ENCODE peak calls at places on chromosome 15, in five cellular contexts. One of them, this sample, is unnamed. For H3K4me1, the result is how much of the 10 kb centered on the place peaks cover.

GRCh38 chr15:43093026-43093425 is 12.8 kb downstream of the UBR1 start:
- DNase-seq in colonic mucosa: no peak
- DNase-seq in hepatocyte: no peak
- DNase-seq in pancreas: no peak
- DNase-seq in cardiac muscle cell: no peak
- DNase-seq in this sample: no peak

GRCh38 chr15:86213420-86213819 is 133.7 kb downstream of the AGBL1 start:
- DNase-seq in pancreas: no peak
- DNase-seq in colonic mucosa: no peak
- DNase-seq in cardiac muscle cell: no peak
- DNase-seq in hepatocyte: no peak
- DNase-seq in this sample: no peak

GRCh38 chr15:82845686-82846085 is 36.3 kb downstream of the WHAMM start:
- DNase-seq in colonic mucosa: no peak
- DNase-seq in hepatocyte: no peak
- DNase-seq in pancreas: no peak
- DNase-seq in cardiac muscle cell: no peak
- DNase-seq in this sample: no peak

GRCh38 chr15:95875141-95875643 is 455.3 kb upstream of the NR2F2 start:
- DNase-seq in cardiac muscle cell: no peak
- DNase-seq in pancreas: no peak
- DNase-seq in colonic mucosa: no peak
- DNase-seq in hepatocyte: no peak
- DNase-seq in this sample: no peak

GRCh38 chr15:78033864-78034263 is 43.6 kb downstream of the TBC1D2B start:
- DNase-seq in pancreas: no peak
- DNase-seq in hepatocyte: no peak
- DNase-seq in cardiac muscle cell: no peak
- DNase-seq in colonic mucosa: no peak
- DNase-seq in this sample: peak

GRCh38 chr15:71532994-71533393 is 277.4 kb upstream of the NR2E3 start:
- DNase-seq in colonic mucosa: no peak
- DNase-seq in hepatocyte: no peak
- DNase-seq in cardiac muscle cell: peak
- DNase-seq in pancreas: no peak
- DNase-seq in this sample: no peak

GRCh38 chr15:54082836-54083492 is 104.7 kb downstream of the UNC13C start:
- DNase-seq in colonic mucosa: no peak
- DNase-seq in hepatocyte: no peak
- DNase-seq in pancreas: no peak
- DNase-seq in cardiac muscle cell: peak
- DNase-seq in this sample: no peak

GRCh38 chr15:33124275-33124674 is 70.2 kb downstream of the FMN1 start:
- DNase-seq in cardiac muscle cell: no peak
- DNase-seq in hepatocyte: no peak
- DNase-seq in pancreas: no peak
- DNase-seq in colonic mucosa: no peak
- DNase-seq in this sample: no peak

GRCh38 chr15:94446441-94446840 is 215.1 kb downstream of the MCTP2 start:
- DNase-seq in hepatocyte: no peak
- DNase-seq in colonic mucosa: no peak
- DNase-seq in pancreas: no peak
- DNase-seq in cardiac muscle cell: no peak
- DNase-seq in this sample: no peak

GRCh38 chr15:87935583-87935982 is 321.0 kb downstream of the NTRK3 start:
- DNase-seq in pancreas: no peak
- DNase-seq in cardiac muscle cell: no peak
- DNase-seq in hepatocyte: no peak
- DNase-seq in colonic mucosa: no peak
- DNase-seq in this sample: no peak

GRCh38 chr15:85118581-85118980 is 136.9 kb downstream of the PDE8A start:
- DNase-seq in hepatocyte: no peak
- DNase-seq in colonic mucosa: no peak
- DNase-seq in cardiac muscle cell: no peak
- DNase-seq in pancreas: no peak
- DNase-seq in this sample: no peak

GRCh38 chr15:71752604-71753289 is 57.6 kb upstream of the NR2E3 start:
- DNase-seq in colonic mucosa: peak
- DNase-seq in hepatocyte: peak
- DNase-seq in cardiac muscle cell: peak
- DNase-seq in pancreas: peak
- DNase-seq in this sample: no peak

GRCh38 chr15:35605790-35606189 is 59.8 kb upstream of the DPH6 start:
- DNase-seq in cardiac muscle cell: no peak
- DNase-seq in colonic mucosa: no peak
- DNase-seq in hepatocyte: no peak
- DNase-seq in pancreas: no peak
- DNase-seq in this sample: no peak

GRCh38 chr15:67781907-67782559 is 43.3 kb upstream of the SKOR1 start:
- DNase-seq in pancreas: no peak
- DNase-seq in colonic mucosa: no peak
- DNase-seq in cardiac muscle cell: no peak
- DNase-seq in hepatocyte: no peak
- DNase-seq in this sample: no peak

GRCh38 chr15:82063055-82063454 is 17.2 kb upstream of the MEX3B start:
- DNase-seq in pancreas: no peak
- DNase-seq in colonic mucosa: no peak
- DNase-seq in hepatocyte: no peak
- DNase-seq in cardiac muscle cell: no peak
- DNase-seq in this sample: no peak

GRCh38 chr15:61890106-61890505 is 170.1 kb downstream of the VPS13C start:
- DNase-seq in pancreas: no peak
- DNase-seq in hepatocyte: no peak
- DNase-seq in colonic mucosa: no peak
- DNase-seq in cardiac muscle cell: no peak
- DNase-seq in this sample: no peak

GRCh38 chr15:77282333-77282732 is 137.6 kb downstream of the PEAK1 start:
- DNase-seq in pancreas: no peak
- DNase-seq in cardiac muscle cell: no peak
- DNase-seq in colonic mucosa: no peak
- DNase-seq in hepatocyte: no peak
- DNase-seq in this sample: no peak

GRCh38 chr15:27254016-27254415 is 283.0 kb downstream of the GABRG3 start:
- DNase-seq in hepatocyte: no peak
- DNase-seq in pancreas: no peak
- DNase-seq in colonic mucosa: no peak
- DNase-seq in cardiac muscle cell: no peak
- DNase-seq in this sample: no peak

GRCh38 chr15:60854858-60855568 is 374.1 kb downstream of the RORA start:
- DNase-seq in pancreas: no peak
- DNase-seq in cardiac muscle cell: no peak
- DNase-seq in colonic mucosa: no peak
- DNase-seq in hepatocyte: peak
- DNase-seq in this sample: no peak

GRCh38 chr15:56739964-56740640 is 6.8 kb upstream of the ZNF280D start:
- DNase-seq in hepatocyte: no peak
- DNase-seq in colonic mucosa: no peak
- DNase-seq in cardiac muscle cell: no peak
- DNase-seq in pancreas: no peak
- DNase-seq in this sample: no peak

GRCh38 chr15:52217186-52217585 is 26.0 kb upstream of the GNB5 start:
- DNase-seq in cardiac muscle cell: peak
- DNase-seq in hepatocyte: no peak
- DNase-seq in pancreas: no peak
- DNase-seq in colonic mucosa: peak
- DNase-seq in this sample: no peak

GRCh38 chr15:36757189-36757814 is 177.9 kb downstream of the CDIN1 start:
- DNase-seq in colonic mucosa: no peak
- DNase-seq in cardiac muscle cell: no peak
- DNase-seq in hepatocyte: no peak
- DNase-seq in pancreas: no peak
- DNase-seq in this sample: no peak

GRCh38 chr15:65180167-65180566 is 5.0 kb downstream of the CLPX start:
- DNase-seq in cardiac muscle cell: no peak
- DNase-seq in colonic mucosa: no peak
- DNase-seq in hepatocyte: no peak
- DNase-seq in pancreas: no peak
- DNase-seq in this sample: no peak

GRCh38 chr15:27538325-27538724 is 560.8 kb downstream of the OCA2 start:
- DNase-seq in colonic mucosa: no peak
- DNase-seq in pancreas: no peak
- DNase-seq in hepatocyte: no peak
- DNase-seq in cardiac muscle cell: no peak
- DNase-seq in this sample: no peak

GRCh38 chr15:74531144-74531811 is 9.7 kb upstream of the ARID3B start:
- DNase-seq in hepatocyte: peak
- DNase-seq in pancreas: no peak
- DNase-seq in cardiac muscle cell: peak
- DNase-seq in colonic mucosa: no peak
- DNase-seq in this sample: no peak

GRCh38 chr15:63492541-63493077 is 11.8 kb upstream of the USP3 start:
- DNase-seq in hepatocyte: peak
- DNase-seq in colonic mucosa: no peak
- DNase-seq in pancreas: no peak
- DNase-seq in cardiac muscle cell: no peak
- DNase-seq in this sample: no peak

GRCh38 chr15:61169904-61170695 is 59.0 kb downstream of the RORA start:
- DNase-seq in cardiac muscle cell: no peak
- DNase-seq in colonic mucosa: no peak
- DNase-seq in hepatocyte: no peak
- DNase-seq in pancreas: no peak
- DNase-seq in this sample: no peak

GRCh38 chr15:66815322-66815721 is 113.3 kb downstream of the SMAD6 start:
- DNase-seq in cardiac muscle cell: no peak
- DNase-seq in colonic mucosa: no peak
- DNase-seq in hepatocyte: no peak
- DNase-seq in pancreas: no peak
- DNase-seq in this sample: no peak

GRCh38 chr15:20295238-20295811 is 246.3 kb downstream of the GOLGA6L6 start:
- DNase-seq in pancreas: no peak
- DNase-seq in cardiac muscle cell: no peak
- DNase-seq in colonic mucosa: no peak
- DNase-seq in hepatocyte: peak
- DNase-seq in this sample: no peak

GRCh38 chr15:78208887-78209645 is 25.3 kb downstream of the ACSBG1 start:
- DNase-seq in cardiac muscle cell: no peak
- DNase-seq in hepatocyte: no peak
- DNase-seq in colonic mucosa: peak
- DNase-seq in pancreas: no peak
- DNase-seq in this sample: no peak

GRCh38 chr15:85380860-85381535 is 595 bp downstream of the AKAP13 start:
- DNase-seq in cardiac muscle cell: peak
- DNase-seq in colonic mucosa: peak
- DNase-seq in hepatocyte: peak
- DNase-seq in pancreas: no peak
- DNase-seq in this sample: peak

GRCh38 chr15:75533945-75534344 is 45.2 kb downstream of the PTPN9 start:
- DNase-seq in hepatocyte: no peak
- DNase-seq in pancreas: no peak
- DNase-seq in colonic mucosa: no peak
- DNase-seq in cardiac muscle cell: no peak
- DNase-seq in this sample: no peak

GRCh38 chr15:32866486-32867312 is 148.9 kb downstream of the GREM1 start:
- DNase-seq in colonic mucosa: no peak
- DNase-seq in hepatocyte: no peak
- DNase-seq in pancreas: no peak
- DNase-seq in cardiac muscle cell: no peak
- DNase-seq in this sample: no peak

GRCh38 chr15:25773248-25773647 is 89.9 kb downstream of the ATP10A start:
- DNase-seq in pancreas: no peak
- DNase-seq in cardiac muscle cell: no peak
- DNase-seq in hepatocyte: no peak
- DNase-seq in colonic mucosa: no peak
- DNase-seq in this sample: no peak

GRCh38 chr15:66023322-66023972 is 154.2 kb downstream of the RAB11A start:
- DNase-seq in pancreas: no peak
- DNase-seq in colonic mucosa: no peak
- DNase-seq in cardiac muscle cell: no peak
- DNase-seq in hepatocyte: no peak
- DNase-seq in this sample: no peak

GRCh38 chr15:45185903-45186770 is 1.6 kb downstream of the SHF start:
- DNase-seq in colonic mucosa: peak
- DNase-seq in cardiac muscle cell: no peak
- DNase-seq in pancreas: no peak
- DNase-seq in hepatocyte: no peak
- DNase-seq in this sample: no peak
- H3K4me3 ChIP-seq in colonic mucosa: peak
- H3K4me3 ChIP-seq in cardiac muscle cell: peak
- H3K4me3 ChIP-seq in pancreas: peak
- H3K4me3 ChIP-seq in hepatocyte: no peak
- H3K4me3 ChIP-seq in this sample: no peak

GRCh38 chr15:59300618-59301139 is 72.0 kb downstream of the MYO1E start:
- DNase-seq in pancreas: no peak
- DNase-seq in hepatocyte: no peak
- DNase-seq in cardiac muscle cell: no peak
- DNase-seq in colonic mucosa: no peak
- DNase-seq in this sample: no peak
- H3K4me1 ChIP-seq in pancreas: under half
- H3K4me1 ChIP-seq in hepatocyte: under half
- H3K4me1 ChIP-seq in cardiac muscle cell: under half
- H3K4me1 ChIP-seq in colonic mucosa: under half
- H3K4me1 ChIP-seq in this sample: under half

DNA sequence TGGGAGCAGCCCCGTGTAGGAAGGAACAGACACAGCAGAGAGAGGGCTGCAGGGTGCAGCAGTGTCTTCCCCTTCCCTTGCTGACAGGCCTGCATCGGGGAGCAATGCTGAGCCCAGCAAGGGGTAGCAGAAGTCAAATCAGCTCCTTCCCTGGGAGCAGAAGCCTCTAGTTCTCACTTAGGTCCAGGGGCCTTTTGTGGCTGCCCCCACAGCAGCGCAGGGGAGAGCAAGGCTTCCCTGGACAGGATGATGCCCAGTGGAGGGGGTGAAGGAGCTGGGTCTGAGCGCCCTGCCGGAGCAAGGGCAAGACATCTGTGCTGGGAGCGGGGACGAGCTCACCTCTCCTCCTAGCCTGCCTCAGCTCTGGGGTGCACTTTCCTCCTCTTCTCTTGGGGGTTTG is 827 bp downstream of the PLCB2 start:
- DNase-seq in hepatocyte: no peak
- DNase-seq in pancreas: no peak
- DNase-seq in colonic mucosa: no peak
- DNase-seq in cardiac muscle cell: no peak
- DNase-seq in this sample: no peak
- H3K4me3 ChIP-seq in hepatocyte: no peak
- H3K4me3 ChIP-seq in pancreas: peak
- H3K4me3 ChIP-seq in colonic mucosa: peak
- H3K4me3 ChIP-seq in cardiac muscle cell: no peak
- H3K4me3 ChIP-seq in this sample: peak

GRCh38 chr15:31228980-31229826 is 97.4 kb upstream of the KLF13 start:
- DNase-seq in hepatocyte: peak
- DNase-seq in pancreas: peak
- DNase-seq in colonic mucosa: peak
- DNase-seq in cardiac muscle cell: peak
- DNase-seq in this sample: no peak

GRCh38 chr15:31226011-31226410 is 100.6 kb upstream of the KLF13 start:
- DNase-seq in colonic mucosa: no peak
- DNase-seq in cardiac muscle cell: no peak
- DNase-seq in pancreas: no peak
- DNase-seq in hepatocyte: no peak
- DNase-seq in this sample: no peak

GRCh38 chr15:31225356-31225955 is 101.2 kb upstream of the KLF13 start:
- DNase-seq in colonic mucosa: no peak
- DNase-seq in pancreas: no peak
- DNase-seq in cardiac muscle cell: no peak
- DNase-seq in hepatocyte: no peak
- DNase-seq in this sample: no peak

GRCh38 chr15:31227235-31227634 is 99.4 kb upstream of the KLF13 start:
- DNase-seq in cardiac muscle cell: no peak
- DNase-seq in colonic mucosa: no peak
- DNase-seq in hepatocyte: no peak
- DNase-seq in pancreas: no peak
- DNase-seq in this sample: no peak

GRCh38 chr15:31227954-31228542 is 98.6 kb upstream of the KLF13 start:
- DNase-seq in pancreas: no peak
- DNase-seq in cardiac muscle cell: no peak
- DNase-seq in colonic mucosa: no peak
- DNase-seq in hepatocyte: no peak
- DNase-seq in this sample: no peak
- H3K4me1 ChIP-seq in pancreas: under half
- H3K4me1 ChIP-seq in cardiac muscle cell: under half
- H3K4me1 ChIP-seq in colonic mucosa: under half
- H3K4me1 ChIP-seq in hepatocyte: under half
- H3K4me1 ChIP-seq in this sample: under half

This sample was measured in naive thymus-derived CD4-positive, alpha-beta T cell.